ENCODE peak calls at places on chromosomes 11 and 22, in four cellular contexts. One of them, this sample, is unnamed.
A peak's percentile ranks its signal among the peaks of the same experiment; 100 is the strongest.

GRCh38 chr22:48800886-48801607 is 1026.6 kb downstream of the BRD1 start:
- DNase-seq in stimulated activated CD4-positive, alpha-beta T cell treated with anti-CD3 and anti-CD28 coated beads, Interleukin-1b, Interleukin-23, amount 100 ng/mL, for 1 hour: no peak
- DNase-seq in activated naive CD4-positive, alpha-beta T cell treated with anti-CD3 and anti-CD28 coated beads, Interleukin-2, amount 10 ng/mL, durations not matched to agents 7 days and 5 days: no peak
- DNase-seq in PC-3: no peak
- DNase-seq in this sample: peak; percentile 42

GRCh38 chr11:70481625-70482528 is 83.5 kb downstream of the CTTN start:
- DNase-seq in stimulated activated CD4-positive, alpha-beta T cell treated with anti-CD3 and anti-CD28 coated beads, Interleukin-1b, Interleukin-23, amount 100 ng/mL, for 1 hour: no peak
- DNase-seq in activated naive CD4-positive, alpha-beta T cell treated with anti-CD3 and anti-CD28 coated beads, Interleukin-2, amount 10 ng/mL, durations not matched to agents 7 days and 5 days: no peak
- DNase-seq in PC-3: peak; percentile 94
- DNase-seq in this sample: no peak

GRCh38 chr22:46538816-46539163 is 1.4 kb upstream of the CELSR1 start:
- DNase-seq in stimulated activated CD4-positive, alpha-beta T cell treated with anti-CD3 and anti-CD28 coated beads, Interleukin-1b, Interleukin-23, amount 100 ng/mL, for 1 hour: no peak
- DNase-seq in activated naive CD4-positive, alpha-beta T cell treated with anti-CD3 and anti-CD28 coated beads, Interleukin-2, amount 10 ng/mL, durations not matched to agents 7 days and 5 days: no peak
- DNase-seq in PC-3: peak; percentile 54
- DNase-seq in this sample: no peak

GRCh38 chr11:117953029-117953671 is 23.9 kb upstream of the TMPRSS13 start:
- DNase-seq in stimulated activated CD4-positive, alpha-beta T cell treated with anti-CD3 and anti-CD28 coated beads, Interleukin-1b, Interleukin-23, amount 100 ng/mL, for 1 hour: no peak
- DNase-seq in activated naive CD4-positive, alpha-beta T cell treated with anti-CD3 and anti-CD28 coated beads, Interleukin-2, amount 10 ng/mL, durations not matched to agents 7 days and 5 days: peak; percentile 59
- DNase-seq in PC-3: no peak
- DNase-seq in this sample: no peak

GRCh38 chr11:31821235-31821764 is 10.2 kb upstream of the PAX6 start:
- DNase-seq in stimulated activated CD4-positive, alpha-beta T cell treated with anti-CD3 and anti-CD28 coated beads, Interleukin-1b, Interleukin-23, amount 100 ng/mL, for 1 hour: no peak
- DNase-seq in activated naive CD4-positive, alpha-beta T cell treated with anti-CD3 and anti-CD28 coated beads, Interleukin-2, amount 10 ng/mL, durations not matched to agents 7 days and 5 days: no peak
- DNase-seq in PC-3: no peak
- DNase-seq in this sample: no peak

GRCh38 chr11:1128333-1129142 is 29.2 kb upstream of the MUC5AC start:
- DNase-seq in stimulated activated CD4-positive, alpha-beta T cell treated with anti-CD3 and anti-CD28 coated beads, Interleukin-1b, Interleukin-23, amount 100 ng/mL, for 1 hour: no peak
- DNase-seq in activated naive CD4-positive, alpha-beta T cell treated with anti-CD3 and anti-CD28 coated beads, Interleukin-2, amount 10 ng/mL, durations not matched to agents 7 days and 5 days: no peak
- DNase-seq in PC-3: no peak
- DNase-seq in this sample: no peak

GRCh38 chr22:20966883-20967696 is at the start of gene AIFM3:
- DNase-seq in stimulated activated CD4-positive, alpha-beta T cell treated with anti-CD3 and anti-CD28 coated beads, Interleukin-1b, Interleukin-23, amount 100 ng/mL, for 1 hour: no peak
- DNase-seq in activated naive CD4-positive, alpha-beta T cell treated with anti-CD3 and anti-CD28 coated beads, Interleukin-2, amount 10 ng/mL, durations not matched to agents 7 days and 5 days: no peak
- DNase-seq in PC-3: no peak
- DNase-seq in this sample: no peak

GRCh38 chr22:44289429-44290171 is 23.2 kb downstream of the SHISAL1 start:
- DNase-seq in stimulated activated CD4-positive, alpha-beta T cell treated with anti-CD3 and anti-CD28 coated beads, Interleukin-1b, Interleukin-23, amount 100 ng/mL, for 1 hour: no peak
- DNase-seq in activated naive CD4-positive, alpha-beta T cell treated with anti-CD3 and anti-CD28 coated beads, Interleukin-2, amount 10 ng/mL, durations not matched to agents 7 days and 5 days: no peak
- DNase-seq in PC-3: no peak
- DNase-seq in this sample: no peak

GRCh38 chr11:62923634-62924411 is 2.7 kb upstream of the CHRM1 start:
- DNase-seq in stimulated activated CD4-positive, alpha-beta T cell treated with anti-CD3 and anti-CD28 coated beads, Interleukin-1b, Interleukin-23, amount 100 ng/mL, for 1 hour: no peak
- DNase-seq in activated naive CD4-positive, alpha-beta T cell treated with anti-CD3 and anti-CD28 coated beads, Interleukin-2, amount 10 ng/mL, durations not matched to agents 7 days and 5 days: peak; percentile 45
- DNase-seq in PC-3: no peak
- DNase-seq in this sample: peak; percentile 64

GRCh38 chr22:49433717-49434611 is 393.7 kb downstream of the BRD1 start:
- DNase-seq in stimulated activated CD4-positive, alpha-beta T cell treated with anti-CD3 and anti-CD28 coated beads, Interleukin-1b, Interleukin-23, amount 100 ng/mL, for 1 hour: no peak
- DNase-seq in activated naive CD4-positive, alpha-beta T cell treated with anti-CD3 and anti-CD28 coated beads, Interleukin-2, amount 10 ng/mL, durations not matched to agents 7 days and 5 days: no peak
- DNase-seq in PC-3: peak; percentile 58
- DNase-seq in this sample: peak; percentile 60

GRCh38 chr11:119175493-119176077 is 7.1 kb downstream of the NLRX1 start:
- DNase-seq in stimulated activated CD4-positive, alpha-beta T cell treated with anti-CD3 and anti-CD28 coated beads, Interleukin-1b, Interleukin-23, amount 100 ng/mL, for 1 hour: no peak
- DNase-seq in activated naive CD4-positive, alpha-beta T cell treated with anti-CD3 and anti-CD28 coated beads, Interleukin-2, amount 10 ng/mL, durations not matched to agents 7 days and 5 days: no peak
- DNase-seq in PC-3: peak; percentile 71
- DNase-seq in this sample: no peak

This sample was measured in activated effector memory CD4-positive, alpha-beta T cell treated with anti-CD3 and anti-CD28 coated beads, Interleukin-2, amount 50 U/mL, for 16 hours.